ENCODE peak calls at places on chromosomes 4 and X, in six cellular contexts. H, V, Q, E, Z and K are unnamed samples.

GRCh38 chrX:56281789-56282188 is 49.6 kb downstream of the KLF8 start:
- DNase-seq in V (peak), Q (no peak), H (peak), E (no peak), Z (no peak), K (no peak)

GRCh38 chrX:154308108-154308946 is 12.7 kb downstream of the TKTL1 start:
- DNase-seq in Q (peak), H (peak), V (peak), Z (peak), E (peak), K (peak)

GRCh38 chr4:40255722-40256281 is 59.0 kb downstream of the RHOH start:
- DNase-seq in E (peak), Q (no peak), H (peak), Z (no peak), V (peak), K (no peak)

GRCh38 chrX:119622356-119623232 is 16.4 kb upstream of the NKRF start:
- DNase-seq in H (peak), Q (no peak), V (peak), E (no peak), Z (no peak), K (no peak)

GRCh38 chrX:11209798-11210197 is 83.4 kb upstream of the AMELX start:
- DNase-seq in Z (no peak), Q (no peak), V (no peak), E (no peak), H (no peak), K (no peak)

GRCh38 chrX:47649781-47650163 is 591 bp downstream of the ELK1 start:
- DNase-seq in E (no peak), V (no peak), Q (no peak), Z (no peak), H (no peak), K (no peak)

GRCh38 chr4:150096625-150097024 is 18.4 kb downstream of the DCLK2 start:
- DNase-seq in Z (no peak), E (no peak), H (no peak), V (no peak), Q (no peak), K (peak)

GRCh38 chr4:182207806-182208483 is 35.3 kb upstream of the TENM3 start:
- DNase-seq in Z (no peak), H (peak), E (peak), Q (no peak), V (peak), K (no peak)

GRCh38 chr4:175412161-175412560 is 399.9 kb downstream of the GPM6A start:
- DNase-seq in Z (no peak), Q (no peak), H (peak), V (no peak), E (no peak), K (no peak)

GRCh38 chr4:661856-662761 is 12.0 kb downstream of the ATP5ME start:
- DNase-seq in H (no peak), Q (peak), Z (no peak), V (no peak), E (no peak), K (no peak)

DNA sequence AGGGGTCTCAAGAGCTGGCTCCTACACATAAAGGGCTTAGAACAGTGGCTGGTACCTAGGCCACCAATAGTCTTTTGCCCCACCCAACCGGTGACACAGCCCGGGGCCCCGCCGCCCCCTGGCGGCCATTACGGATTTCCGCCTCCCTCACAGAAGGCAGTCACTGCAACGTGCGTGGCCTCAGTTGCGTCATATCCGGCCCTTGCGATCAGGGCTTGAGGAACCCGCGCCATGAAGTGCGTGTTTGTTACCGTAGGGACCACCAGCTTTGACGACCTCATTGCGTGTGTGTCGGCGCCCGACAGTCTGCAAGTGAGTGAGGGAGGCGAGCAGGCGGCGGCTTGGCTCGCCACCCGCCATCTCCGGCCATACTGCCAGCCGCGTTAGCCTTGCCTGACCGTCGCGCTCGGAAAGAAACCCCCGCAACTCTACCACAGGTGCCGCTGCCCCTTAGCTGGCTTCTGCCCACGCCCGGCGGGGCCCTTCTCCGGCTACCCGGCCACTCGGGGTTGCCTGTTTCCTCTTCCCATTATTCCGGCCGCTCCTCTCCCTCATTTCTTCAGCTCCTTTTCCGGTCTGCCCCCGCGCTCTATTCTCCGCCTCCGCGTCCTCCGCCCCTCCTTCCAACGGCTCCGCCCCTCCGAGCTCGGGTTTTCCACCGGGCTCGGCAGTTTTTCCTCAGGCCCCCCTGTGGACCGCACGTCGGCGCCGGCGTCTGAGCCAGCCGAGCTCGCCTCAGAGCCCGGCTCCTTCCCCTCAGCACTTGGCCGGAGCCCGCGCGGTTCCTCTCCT is at the start of gene ALG13:
- DNase-seq in H (peak), Z (peak), E (peak), Q (peak), V (peak), K (peak)
- H4K8ac ChIP-seq in H (peak), Z (peak), E (peak), Q (no peak), V (peak), K (no peak)

GRCh38 chr4:90842960-90843359 is 715.8 kb downstream of the CCSER1 start:
- DNase-seq in E (no peak), H (no peak), V (no peak), Z (no peak), Q (no peak), K (no peak)
- H3K4me2 ChIP-seq in E (no peak), H (no peak), V (no peak), Z (no peak), Q (no peak), K (no peak)

GRCh38 chr4:164734476-164734875 is 19.5 kb upstream of the SMIM31 start:
- DNase-seq in V (no peak), E (no peak), Z (no peak), H (no peak), Q (no peak), K (no peak)
- H4K91ac ChIP-seq in V (no peak), E (no peak), Z (no peak), H (no peak), Q (no peak), K (no peak)

GRCh38 chr4:89193828-89194227 is 82.5 kb downstream of the TIGD2 start:
- DNase-seq in H (no peak), Q (no peak), E (no peak), Z (no peak), V (no peak), K (no peak)

GRCh38 chr4:89196056-89196674 is 84.8 kb downstream of the TIGD2 start:
- DNase-seq in E (no peak), Z (no peak), V (peak), Q (no peak), H (no peak), K (no peak)

GRCh38 chr4:89197920-89198319 is 86.6 kb downstream of the TIGD2 start:
- DNase-seq in H (no peak), E (no peak), V (no peak), Q (no peak), Z (no peak), K (peak)

GRCh38 chr4:89196745-89197144 is 85.4 kb downstream of the TIGD2 start:
- DNase-seq in V (no peak), Z (no peak), H (no peak), Q (no peak), E (no peak), K (no peak)
- H4K8ac ChIP-seq in V (no peak), Z (no peak), H (no peak), Q (no peak), E (no peak), K (no peak)